ENCODE peak calls at places on chromosomes 12 and 14, in four cellular contexts. One of them, this sample, is unnamed.

GRCh38 chr12:67697981-67698380 is 49.4 kb downstream of the DYRK2 start:
- DNase-seq in HepG2: no peak
- DNase-seq in H1: no peak
- DNase-seq in GM12878: no peak
- DNase-seq in this sample: no peak

GRCh38 chr14:79161576-79161975 is 991.4 kb downstream of the NRXN3 start:
- DNase-seq in GM12878: no peak
- DNase-seq in HepG2: no peak
- DNase-seq in H1: peak
- DNase-seq in this sample: no peak

GRCh38 chr12:44247588-44247987 is 411.7 kb downstream of the TMEM117 start:
- DNase-seq in H1: peak
- DNase-seq in GM12878: no peak
- DNase-seq in HepG2: no peak
- DNase-seq in this sample: peak

GRCh38 chr12:120909633-120910318 is 5.6 kb upstream of the SPPL3 start:
- DNase-seq in GM12878: no peak
- DNase-seq in HepG2: no peak
- DNase-seq in H1: no peak
- DNase-seq in this sample: no peak

GRCh38 chr12:121060149-121061001 is 21.3 kb upstream of the OASL start:
- DNase-seq in H1: peak
- DNase-seq in GM12878: peak
- DNase-seq in HepG2: peak
- DNase-seq in this sample: peak

GRCh38 chr12:89400415-89400814 is 48.1 kb upstream of the DUSP6 start:
- DNase-seq in GM12878: no peak
- DNase-seq in H1: no peak
- DNase-seq in HepG2: no peak
- DNase-seq in this sample: no peak

GRCh38 chr14:34713681-34714319 is 593 bp downstream of the CFL2 start:
- DNase-seq in HepG2: peak
- DNase-seq in GM12878: no peak
- DNase-seq in H1: no peak
- DNase-seq in this sample: no peak

GRCh38 chr12:114851981-114852380 is 168.0 kb upstream of the TBX3 start:
- DNase-seq in GM12878: no peak
- DNase-seq in H1: no peak
- DNase-seq in HepG2: no peak
- DNase-seq in this sample: no peak

GRCh38 chr14:96940009-96940408 is 142.8 kb downstream of the VRK1 start:
- DNase-seq in GM12878: no peak
- DNase-seq in H1: no peak
- DNase-seq in HepG2: peak
- DNase-seq in this sample: no peak

GRCh38 chr12:49673446-49674317 is 33.5 kb downstream of the FMNL3 start:
- DNase-seq in H1: no peak
- DNase-seq in GM12878: no peak
- DNase-seq in HepG2: peak
- DNase-seq in this sample: no peak
- H3K4me3 ChIP-seq in H1: no peak
- H3K4me3 ChIP-seq in GM12878: no peak
- H3K4me3 ChIP-seq in HepG2: peak
- H3K4me3 ChIP-seq in this sample: no peak

GRCh38 chr12:57631566-57632368 is 1.2 kb downstream of the B4GALNT1 start:
- DNase-seq in H1: no peak
- DNase-seq in GM12878: no peak
- DNase-seq in HepG2: no peak
- DNase-seq in this sample: no peak

GRCh38 chr12:57629897-57630471 is 3.0 kb downstream of the B4GALNT1 start:
- DNase-seq in H1: no peak
- DNase-seq in GM12878: no peak
- DNase-seq in HepG2: no peak
- DNase-seq in this sample: no peak

GRCh38 chr12:57632898-57633825 is at the start of gene B4GALNT1:
- DNase-seq in H1: no peak
- DNase-seq in HepG2: no peak
- DNase-seq in GM12878: no peak
- DNase-seq in this sample: peak

GRCh38 chr12:57630891-57631433 is 2.0 kb downstream of the B4GALNT1 start:
- DNase-seq in HepG2: no peak
- DNase-seq in H1: no peak
- DNase-seq in GM12878: no peak
- DNase-seq in this sample: no peak

DNA sequence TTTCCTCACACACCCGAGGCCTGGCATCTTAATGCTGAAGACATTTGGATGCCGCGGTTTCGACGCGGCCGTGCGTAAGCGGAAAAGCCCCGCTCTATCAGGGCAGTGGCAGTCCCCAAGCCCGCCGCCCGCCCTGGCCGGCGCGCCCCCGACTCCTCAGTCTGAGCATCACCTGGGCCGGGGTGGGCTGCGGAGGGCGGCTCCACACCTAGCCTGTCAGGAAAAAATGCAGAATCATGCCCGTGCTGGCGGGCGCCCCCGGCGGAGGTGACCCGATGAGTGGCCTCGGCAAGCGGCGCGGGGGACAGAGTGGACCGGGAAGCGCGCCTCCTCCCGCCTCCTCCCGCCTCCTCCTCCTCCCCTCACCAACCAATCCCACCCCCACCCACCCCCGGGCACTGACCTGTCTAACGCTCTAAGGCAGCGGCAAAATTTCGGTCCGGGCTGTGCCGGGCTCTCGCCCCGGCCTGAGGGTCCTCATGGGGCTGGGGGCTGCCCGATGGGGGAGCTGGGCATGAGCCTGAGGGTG is 568 bp downstream of the B4GALNT1 start:
- DNase-seq in HepG2: no peak
- DNase-seq in H1: no peak
- DNase-seq in GM12878: no peak
- DNase-seq in this sample: no peak
- TF ChIP-seq ZNF274 in HepG2: no peak
- TF ChIP-seq ZNF274 in H1: no peak
- TF ChIP-seq ZNF274 in GM12878: no peak
- TF ChIP-seq ZNF274 in this sample: no peak

DNA sequence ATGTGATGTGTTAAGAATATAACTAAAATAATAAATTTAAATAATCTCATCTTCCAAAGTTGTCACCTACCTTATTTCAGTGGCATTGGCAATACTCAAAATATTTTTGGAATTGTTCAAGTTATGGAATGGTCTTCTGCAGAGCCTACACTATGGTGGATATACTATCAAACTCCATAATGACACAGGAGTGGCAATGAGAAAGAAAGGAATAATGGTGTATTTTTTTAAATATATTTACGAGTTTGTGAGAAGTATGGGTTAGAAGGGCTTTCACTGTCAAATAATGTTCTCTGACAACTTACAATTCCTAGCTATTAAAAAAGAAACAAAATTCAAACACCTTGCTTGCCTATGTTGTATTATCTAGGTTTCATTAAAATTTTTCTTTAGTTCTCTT is 38.1 kb downstream of the HEATR5A start:
- DNase-seq in GM12878: no peak
- DNase-seq in HepG2: no peak
- DNase-seq in H1: no peak
- DNase-seq in this sample: no peak
- TF ChIP-seq SUZ12 in GM12878: no peak
- TF ChIP-seq SUZ12 in HepG2: no peak
- TF ChIP-seq SUZ12 in H1: no peak
- TF ChIP-seq SUZ12 in this sample: no peak

DNA sequence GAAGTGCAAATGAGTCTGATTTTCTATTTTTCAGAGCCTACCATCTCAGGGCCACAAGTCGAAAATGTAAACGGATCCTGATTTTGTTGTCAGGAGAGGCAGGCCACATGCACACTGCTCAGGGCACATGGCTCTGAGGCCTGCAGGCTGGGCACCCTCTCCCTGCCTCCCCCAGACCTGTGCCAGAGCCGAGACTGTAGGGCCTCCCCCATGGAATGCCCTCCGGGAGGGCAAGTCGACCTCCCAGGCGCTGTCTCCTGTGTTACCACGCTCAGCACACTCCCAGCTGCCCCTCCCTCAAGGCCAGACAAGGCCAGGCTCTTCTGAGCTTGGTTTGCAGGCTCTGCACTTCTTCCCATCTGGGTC is 121.7 kb downstream of the CRACR2A start:
- DNase-seq in HepG2: no peak
- DNase-seq in H1: no peak
- DNase-seq in GM12878: no peak
- DNase-seq in this sample: no peak
- H3K4me3 ChIP-seq in HepG2: no peak
- H3K4me3 ChIP-seq in H1: no peak
- H3K4me3 ChIP-seq in GM12878: no peak
- H3K4me3 ChIP-seq in this sample: no peak

DNA sequence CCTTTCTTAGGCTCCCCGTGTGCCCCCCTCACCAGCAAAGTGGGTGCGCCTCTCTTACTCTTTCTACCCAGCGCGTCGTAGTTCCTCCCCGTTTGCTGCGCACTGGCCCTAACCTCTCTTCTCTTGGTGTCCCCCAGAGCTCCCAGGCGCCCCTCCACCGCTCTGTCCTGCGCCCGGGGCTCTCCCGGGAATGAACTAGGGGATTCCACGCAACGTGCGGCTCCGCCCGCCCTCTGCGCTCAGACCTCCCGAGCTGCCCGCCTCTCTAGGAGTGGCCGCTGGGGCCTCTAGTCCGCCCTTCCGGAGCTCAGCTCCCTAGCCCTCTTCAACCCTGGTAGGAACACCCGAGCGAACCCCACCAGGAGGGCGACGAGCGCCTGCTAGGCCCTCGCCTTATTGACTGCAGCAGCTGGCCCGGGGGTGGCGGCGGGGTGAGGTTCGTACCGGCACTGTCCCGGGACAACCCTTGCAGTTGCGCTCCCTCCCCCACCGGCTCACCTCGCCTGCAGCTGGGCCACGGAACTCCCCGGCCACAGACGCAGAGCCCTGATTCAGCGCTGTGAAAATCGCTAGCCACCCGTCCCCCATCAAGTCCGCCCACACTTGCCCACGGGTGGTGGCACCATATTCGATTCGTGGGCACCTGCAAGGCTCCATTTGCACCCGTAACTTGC is 1.3 kb downstream of the TMEM233 start:
- DNase-seq in HepG2: no peak
- DNase-seq in H1: no peak
- DNase-seq in GM12878: no peak
- DNase-seq in this sample: no peak
- TF ChIP-seq ZNF274 in HepG2: no peak
- TF ChIP-seq ZNF274 in H1: no peak
- TF ChIP-seq ZNF274 in GM12878: no peak
- TF ChIP-seq ZNF274 in this sample: no peak

GRCh38 chr12:6786416-6787094 is 2.8 kb upstream of the CD4 start:
- DNase-seq in H1: no peak
- DNase-seq in HepG2: no peak
- DNase-seq in GM12878: no peak
- DNase-seq in this sample: peak
- TF ChIP-seq SUZ12 in H1: no peak
- TF ChIP-seq SUZ12 in HepG2: no peak
- TF ChIP-seq SUZ12 in GM12878: no peak
- TF ChIP-seq SUZ12 in this sample: no peak

GRCh38 chr12:111366075-111366474 is 2.8 kb downstream of the PHETA1 start:
- DNase-seq in H1: no peak
- DNase-seq in GM12878: no peak
- DNase-seq in HepG2: no peak
- DNase-seq in this sample: no peak

GRCh38 chr12:111368684-111369495 is at the start of gene PHETA1:
- DNase-seq in H1: peak
- DNase-seq in HepG2: peak
- DNase-seq in GM12878: peak
- DNase-seq in this sample: peak

GRCh38 chr12:111366583-111366982 is 2.3 kb downstream of the PHETA1 start:
- DNase-seq in GM12878: no peak
- DNase-seq in HepG2: no peak
- DNase-seq in H1: no peak
- DNase-seq in this sample: no peak

GRCh38 chr12:111368291-111368683 is 608 bp downstream of the PHETA1 start:
- DNase-seq in GM12878: no peak
- DNase-seq in H1: no peak
- DNase-seq in HepG2: no peak
- DNase-seq in this sample: no peak

GRCh38 chr12:111367661-111368221 is 1.2 kb downstream of the PHETA1 start:
- DNase-seq in HepG2: peak
- DNase-seq in H1: no peak
- DNase-seq in GM12878: no peak
- DNase-seq in this sample: no peak
- H3K4me3 ChIP-seq in HepG2: peak
- H3K4me3 ChIP-seq in H1: no peak
- H3K4me3 ChIP-seq in GM12878: no peak
- H3K4me3 ChIP-seq in this sample: peak

GRCh38 chr14:50100824-50101223 is 15.5 kb downstream of the VCPKMT start:
- DNase-seq in H1: no peak
- DNase-seq in GM12878: no peak
- DNase-seq in HepG2: peak
- DNase-seq in this sample: no peak

GRCh38 chr14:50099335-50099734 is 17.0 kb downstream of the VCPKMT start:
- DNase-seq in HepG2: peak
- DNase-seq in GM12878: no peak
- DNase-seq in H1: no peak
- DNase-seq in this sample: no peak

GRCh38 chr14:50103558-50103957 is 12.8 kb downstream of the VCPKMT start:
- DNase-seq in HepG2: no peak
- DNase-seq in GM12878: no peak
- DNase-seq in H1: no peak
- DNase-seq in this sample: no peak

GRCh38 chr14:50106178-50106577 is 10.2 kb downstream of the VCPKMT start:
- DNase-seq in HepG2: no peak
- DNase-seq in H1: no peak
- DNase-seq in GM12878: no peak
- DNase-seq in this sample: no peak

DNA sequence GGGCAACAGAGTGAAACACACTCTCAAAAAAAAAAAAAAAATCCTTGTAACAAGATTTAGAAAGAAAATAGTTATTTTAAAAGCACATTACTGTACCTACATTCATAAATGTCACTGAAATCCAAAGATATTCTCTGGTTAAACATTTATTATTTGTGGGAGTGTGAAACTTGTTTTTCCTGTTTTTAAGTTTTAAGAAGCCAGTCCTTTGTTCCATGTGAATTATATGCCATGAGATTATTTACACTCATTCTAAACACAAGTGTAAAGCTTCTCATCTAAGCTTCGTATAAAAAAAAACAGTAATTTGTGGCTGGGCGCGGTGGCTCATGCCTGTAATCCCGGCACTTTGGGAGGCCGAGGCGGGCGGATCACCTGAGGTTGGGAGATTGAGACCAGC is 15.0 kb downstream of the VCPKMT start:
- DNase-seq in GM12878: no peak
- DNase-seq in HepG2: no peak
- DNase-seq in H1: no peak
- DNase-seq in this sample: no peak
- TF ChIP-seq ZNF274 in GM12878: no peak
- TF ChIP-seq ZNF274 in HepG2: no peak
- TF ChIP-seq ZNF274 in H1: no peak
- TF ChIP-seq ZNF274 in this sample: no peak

GRCh38 chr12:131711551-131712205 is 788 bp downstream of the SFSWAP start:
- DNase-seq in HepG2: no peak
- DNase-seq in H1: no peak
- DNase-seq in GM12878: no peak
- DNase-seq in this sample: no peak
- TF ChIP-seq SUZ12 in HepG2: no peak
- TF ChIP-seq SUZ12 in H1: no peak
- TF ChIP-seq SUZ12 in GM12878: no peak
- TF ChIP-seq SUZ12 in this sample: no peak